ENCODE peak calls at places on chromosomes 11 and 22, in eight cellular contexts. Z, C, Y, U, I, Q, M and A are unnamed samples. For H3K36me3 and H3K27me3, the result is how much of the 10 kb centered on the place peaks cover.

GRCh38 chr22:47055921-47056320 is 293.5 kb downstream of the TBC1D22A start:
- DNase-seq in Z (no peak), C (no peak), Y (no peak), U (no peak), I (no peak), Q (no peak), M (no peak), A (no peak)

GRCh38 chr11:110297082-110297725 is 790 bp upstream of the RDX start:
- DNase-seq in Z (no peak), C (no peak), Y (no peak), U (no peak), I (peak), Q (peak), M (no peak), A (peak)

GRCh38 chr11:127862406-127862805 is 725.0 kb downstream of the ETS1 start:
- DNase-seq in Z (no peak), C (peak), Y (no peak), U (no peak), I (no peak), Q (peak), M (no peak), A (no peak)

GRCh38 chr22:37103696-37104452 is 5.6 kb downstream of the TMPRSS6 start:
- DNase-seq in Z (no peak), C (no peak), Y (no peak), U (no peak), I (no peak), Q (no peak), M (no peak), A (no peak)

GRCh38 chr11:72358461-72359405 is 75.6 kb downstream of the CLPB start:
- DNase-seq in Z (no peak), C (no peak), Y (no peak), U (no peak), I (no peak), Q (no peak), M (no peak), A (no peak)

GRCh38 chr22:40462195-40462988 is 92.0 kb downstream of the SGSM3 start:
- DNase-seq in Z (no peak), C (no peak), Y (no peak), U (no peak), I (no peak), Q (no peak), M (no peak), A (no peak)

GRCh38 chr11:109034341-109034696 is 369.4 kb downstream of the DDX10 start:
- DNase-seq in Z (no peak), C (no peak), Y (no peak), U (no peak), I (no peak), Q (peak), M (no peak), A (no peak)

GRCh38 chr11:48001438-48002021 is 21.2 kb downstream of the PTPRJ start:
- DNase-seq in Z (peak), C (no peak), Y (no peak), U (peak), I (no peak), Q (peak), M (no peak), A (no peak)

GRCh38 chr22:46262449-46263207 is 515 bp downstream of the PKDREJ start:
- DNase-seq in Z (no peak), C (peak), Y (peak), U (no peak), I (peak), Q (peak), M (peak), A (peak)

GRCh38 chr11:63023415-63023814 is 7.8 kb upstream of the SLC22A8 start:
- DNase-seq in Z (no peak), C (no peak), Y (no peak), U (no peak), I (no peak), Q (no peak), M (no peak), A (no peak)

GRCh38 chr11:1810761-1811160 is 24.0 kb upstream of the SYT8 start:
- DNase-seq in Z (no peak), C (no peak), Y (no peak), U (no peak), I (no peak), Q (no peak), M (no peak), A (no peak)

GRCh38 chr22:38056969-38057841 is at the start of gene PICK1:
- DNase-seq in Z (peak), C (peak), Y (peak), U (peak), I (peak), Q (peak), M (peak), A (peak)

GRCh38 chr22:49056301-49056700 is 771.4 kb downstream of the BRD1 start:
- DNase-seq in Z (no peak), C (no peak), Y (no peak), U (no peak), I (no peak), Q (no peak), M (no peak), A (no peak)

GRCh38 chr22:42977574-42977973 is 37.4 kb downstream of the PACSIN2 start:
- DNase-seq in Z (no peak), C (no peak), Y (no peak), U (no peak), I (no peak), Q (no peak), M (no peak), A (no peak)

GRCh38 chr11:134050541-134051383 is 18.1 kb upstream of the JAM3 start:
- DNase-seq in Z (peak), C (peak), Y (peak), U (peak), I (peak), Q (peak), M (peak), A (peak)

GRCh38 chr11:130180491-130180890 is 20.9 kb downstream of the ST14 start:
- DNase-seq in Z (no peak), C (no peak), Y (no peak), U (no peak), I (no peak), Q (peak), M (peak), A (no peak)

GRCh38 chr22:17903564-17904295 is 120.6 kb downstream of the MICAL3 start:
- DNase-seq in Z (no peak), C (peak), Y (peak), U (no peak), I (peak), Q (no peak), M (no peak), A (peak)

GRCh38 chr22:31192513-31192912 is 19.6 kb upstream of the LIMK2 start:
- DNase-seq in Z (no peak), C (no peak), Y (no peak), U (no peak), I (no peak), Q (peak), M (no peak), A (no peak)

GRCh38 chr11:58394195-58394594 is 12.5 kb downstream of the OR5B3 start:
- DNase-seq in Z (no peak), C (no peak), Y (no peak), U (no peak), I (no peak), Q (peak), M (no peak), A (no peak)

GRCh38 chr22:50578776-50579310 is 616 bp upstream of the CPT1B start:
- DNase-seq in Z (no peak), C (no peak), Y (no peak), U (no peak), I (no peak), Q (peak), M (no peak), A (peak)

GRCh38 chr22:50576806-50577696 is 1.2 kb downstream of the CPT1B start:
- DNase-seq in Z (no peak), C (no peak), Y (no peak), U (no peak), I (no peak), Q (no peak), M (no peak), A (peak)

GRCh38 chr22:50579752-50580151 is 1.5 kb upstream of the CPT1B start:
- DNase-seq in Z (no peak), C (no peak), Y (no peak), U (no peak), I (no peak), Q (no peak), M (no peak), A (peak)

GRCh38 chr22:50577697-50577986 is 585 bp downstream of the CPT1B start:
- DNase-seq in Z (no peak), C (peak), Y (no peak), U (no peak), I (no peak), Q (no peak), M (no peak), A (no peak)

GRCh38 chr22:50577987-50578775 is at the start of gene CPT1B:
- DNase-seq in Z (no peak), C (peak), Y (peak), U (no peak), I (no peak), Q (peak), M (no peak), A (peak)
- H3K36me3 ChIP-seq in Z (under half), C (under half), Y (under half), U (under half), I (under half), Q (under half), M (under half), A (under half)

DNA sequence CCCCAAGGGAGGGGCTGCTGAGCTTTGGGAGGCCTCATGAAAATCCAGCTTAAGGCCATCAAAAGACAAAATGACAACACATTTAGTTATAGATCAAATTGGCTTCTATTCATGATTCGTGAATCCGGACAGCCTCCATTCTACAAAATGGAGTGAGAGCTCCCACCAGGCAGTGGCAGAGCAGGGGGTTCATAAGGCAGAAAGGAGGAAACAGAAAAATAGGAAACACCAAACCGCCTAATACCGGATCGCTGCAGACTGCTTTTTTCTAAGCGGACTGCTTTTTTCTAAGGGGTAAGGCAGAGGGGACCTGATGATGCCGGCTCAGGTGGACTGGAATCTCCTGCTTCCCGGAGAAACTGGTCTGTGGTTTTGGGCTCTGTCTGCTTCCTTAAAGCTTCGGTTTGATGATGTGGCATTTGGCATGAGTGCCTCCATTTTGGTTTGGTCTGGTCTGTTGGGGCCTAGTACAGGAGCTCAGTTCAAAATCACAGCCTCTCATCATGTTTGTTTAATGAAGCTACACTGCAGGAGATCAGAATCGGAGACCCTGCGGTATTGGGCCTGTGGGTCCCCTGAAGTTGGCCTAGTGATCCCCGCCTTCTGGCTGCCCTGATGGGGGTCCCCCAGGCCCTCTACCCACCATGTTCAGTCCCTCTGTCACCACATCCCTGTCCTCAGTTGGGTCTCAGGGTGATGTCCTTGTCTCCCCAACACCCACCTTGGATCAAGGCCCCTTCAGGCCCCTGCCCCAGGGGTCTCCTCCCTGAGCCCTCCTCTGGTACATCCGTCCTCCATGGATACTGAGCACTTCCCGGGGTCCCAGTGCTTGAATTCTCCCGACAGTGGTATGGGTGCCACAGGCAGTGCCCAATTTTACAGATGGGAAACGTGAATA is 1.2 kb downstream of the ALDH3B1 start:
- DNase-seq in Z (no peak), C (no peak), Y (no peak), U (no peak), I (no peak), Q (no peak), M (no peak), A (no peak)
- H3K4me3 ChIP-seq in Z (peak), C (no peak), Y (peak), U (no peak), I (no peak), Q (peak), M (no peak), A (no peak)

DNA sequence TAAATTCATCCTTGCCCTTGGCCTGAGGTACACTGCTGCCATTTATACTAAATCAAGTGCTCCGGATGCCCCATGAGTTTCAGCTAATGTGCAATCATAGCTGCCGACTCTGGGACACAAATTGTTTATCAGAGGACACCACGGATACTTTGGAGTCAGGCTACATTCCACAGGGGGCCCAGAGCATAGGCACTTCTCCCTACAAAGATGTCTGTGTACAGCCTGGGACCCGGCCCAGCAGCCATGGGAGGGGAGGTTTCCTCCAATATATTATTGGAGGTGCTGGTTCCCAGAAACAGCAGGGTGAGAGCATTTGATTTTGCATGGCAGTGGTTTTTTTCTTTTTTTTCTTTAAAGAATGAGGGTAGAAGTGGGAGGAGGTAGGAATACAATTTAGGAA is 31.3 kb downstream of the HTR3B start:
- DNase-seq in Z (no peak), C (no peak), Y (no peak), U (no peak), I (no peak), Q (no peak), M (no peak), A (no peak)
- H3K27me3 ChIP-seq in Z (under half), C (under half), Y (under half), U (under half), I (under half), Q (under half), M (under half), A (under half)

GRCh38 chr22:20795014-20795413 is 21.1 kb downstream of the SERPIND1 start:
- DNase-seq in Z (no peak), C (no peak), Y (no peak), U (no peak), I (no peak), Q (no peak), M (no peak), A (no peak)
- H3K36me3 ChIP-seq in Z (under half), C (under half), Y (under half), U (half or more), I (half or more), Q (under half), M (under half), A (under half)

DNA sequence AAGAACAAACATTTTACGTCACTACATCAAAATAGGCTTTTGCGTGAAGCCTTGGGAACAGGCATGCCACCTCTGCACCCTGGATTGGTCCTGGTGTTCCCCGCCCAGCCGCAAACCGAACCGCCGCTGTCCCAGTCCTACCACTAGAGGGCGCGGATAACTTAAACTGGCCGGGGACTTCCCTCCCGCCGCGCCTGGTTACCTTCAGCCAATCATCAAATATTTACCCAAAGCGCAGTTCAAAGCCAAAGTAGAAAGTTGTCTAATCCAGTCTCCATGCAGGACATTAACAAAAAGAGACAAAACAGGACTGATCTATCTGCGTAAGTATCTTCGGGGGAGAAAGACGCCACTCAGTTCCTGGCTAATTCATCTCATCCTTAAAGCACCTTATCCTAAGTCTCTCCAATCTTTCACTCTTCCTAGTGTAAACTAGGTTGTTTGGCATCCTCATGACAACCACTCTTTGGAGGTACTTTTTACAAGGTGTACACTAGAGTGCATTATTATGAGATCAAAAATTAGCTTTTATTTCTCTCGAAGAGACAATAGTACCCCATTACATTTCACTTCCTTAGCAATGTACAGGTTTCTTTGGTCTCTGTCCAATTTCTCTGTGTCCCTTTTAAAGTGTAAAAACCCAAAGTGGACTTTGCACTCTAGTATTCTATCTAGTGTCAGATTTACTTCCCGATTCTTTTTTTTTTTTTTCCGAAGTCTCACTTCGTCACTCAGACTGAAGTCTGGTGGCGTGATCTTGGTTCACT is 3.9 kb upstream of the CRY2 start:
- DNase-seq in Z (peak), C (peak), Y (peak), U (peak), I (peak), Q (peak), M (peak), A (peak)
- H3K4me3 ChIP-seq in Z (no peak), C (no peak), Y (no peak), U (no peak), I (peak), Q (peak), M (peak), A (no peak)

DNA sequence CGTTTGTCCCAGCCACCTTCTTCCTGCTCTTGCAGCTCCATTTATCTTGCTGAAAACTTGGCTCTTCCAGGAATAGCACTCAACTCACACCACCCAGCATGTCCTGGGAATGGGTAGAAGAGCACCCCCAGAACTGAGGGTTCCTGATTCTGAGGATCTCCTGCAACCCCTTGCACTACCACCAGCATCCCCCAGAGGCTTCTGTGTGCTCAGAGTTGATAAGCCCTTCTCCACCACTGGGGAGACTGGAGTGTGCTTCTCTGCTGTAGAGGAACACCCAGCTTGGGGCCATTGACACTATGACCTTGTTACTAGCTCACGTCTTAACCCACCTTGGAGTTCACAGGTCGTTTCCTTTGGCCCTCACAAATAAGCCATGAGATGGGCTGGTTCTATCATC is 121.0 kb downstream of the GRIK4 start:
- DNase-seq in Z (no peak), C (peak), Y (no peak), U (no peak), I (no peak), Q (peak), M (no peak), A (peak)
- H3K27me3 ChIP-seq in Z (under half), C (under half), Y (under half), U (under half), I (under half), Q (under half), M (under half), A (under half)

GRCh38 chr11:76224461-76225121 is 18.3 kb upstream of the WNT11 start:
- DNase-seq in Z (no peak), C (no peak), Y (no peak), U (no peak), I (no peak), Q (no peak), M (no peak), A (no peak)
- H3K36me3 ChIP-seq in Z (under half), C (under half), Y (under half), U (under half), I (under half), Q (under half), M (under half), A (under half)

GRCh38 chr11:64362339-64362738 is 3.4 kb downstream of the RPS6KA4 start:
- DNase-seq in Z (no peak), C (no peak), Y (no peak), U (no peak), I (no peak), Q (no peak), M (no peak), A (no peak)

GRCh38 chr11:64359712-64360402 is 895 bp downstream of the RPS6KA4 start:
- DNase-seq in Z (no peak), C (peak), Y (peak), U (no peak), I (peak), Q (peak), M (peak), A (no peak)

GRCh38 chr11:64358907-64359711 is at the start of gene RPS6KA4:
- DNase-seq in Z (peak), C (peak), Y (peak), U (no peak), I (peak), Q (peak), M (peak), A (peak)

GRCh38 chr11:64361659-64362058 is 2.7 kb downstream of the RPS6KA4 start:
- DNase-seq in Z (no peak), C (no peak), Y (no peak), U (no peak), I (no peak), Q (no peak), M (no peak), A (peak)

DNA sequence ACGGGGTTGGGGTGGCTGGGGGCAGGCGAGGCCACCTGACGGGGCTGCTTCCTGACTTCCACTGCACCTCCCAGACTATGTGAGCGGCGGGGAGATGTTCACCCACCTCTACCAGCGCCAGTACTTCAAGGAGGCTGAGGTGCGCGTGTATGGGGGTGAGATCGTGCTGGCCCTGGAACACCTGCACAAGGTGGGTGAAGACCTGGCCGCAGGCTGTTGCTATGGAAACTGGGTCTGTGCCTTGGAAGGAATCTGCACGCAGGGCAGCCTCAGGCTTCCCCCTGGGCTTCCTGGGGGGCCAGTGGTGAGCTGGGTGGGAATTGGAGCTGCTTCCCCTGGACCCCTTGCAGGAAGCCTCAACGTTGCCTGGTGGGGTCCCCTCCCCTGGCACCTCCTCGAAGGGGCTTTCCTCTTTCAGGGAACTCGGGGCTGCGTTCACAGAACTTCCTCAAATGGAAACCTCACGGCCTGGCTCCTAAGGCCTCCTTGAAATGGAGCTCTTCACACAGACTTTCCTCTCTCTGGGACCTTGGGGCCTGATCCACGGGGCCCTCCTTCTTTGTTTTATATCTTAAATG is 1.5 kb downstream of the RPS6KA4 start:
- DNase-seq in Z (no peak), C (peak), Y (no peak), U (no peak), I (peak), Q (no peak), M (peak), A (peak)
- H3K4me3 ChIP-seq in Z (no peak), C (peak), Y (no peak), U (peak), I (no peak), Q (no peak), M (no peak), A (no peak)